ENCODE peak calls at places on chromosome 3, in four cellular contexts. One of them, this sample, is unnamed.

GRCh38 chr3:10888523-10889081 is 72.6 kb downstream of the SLC6A11 start:
- DNase-seq in nucleus accumbens: no peak
- DNase-seq in amniotic stem cell: no peak
- DNase-seq in pons: no peak
- DNase-seq in this sample: no peak

GRCh38 chr3:71345429-71346027 is 238.0 kb downstream of the FOXP1 start:
- DNase-seq in nucleus accumbens: no peak
- DNase-seq in amniotic stem cell: no peak
- DNase-seq in pons: peak
- DNase-seq in this sample: no peak

GRCh38 chr3:19866751-19867347 is 67.2 kb downstream of the EFHB start:
- DNase-seq in nucleus accumbens: no peak
- DNase-seq in amniotic stem cell: peak
- DNase-seq in pons: peak
- DNase-seq in this sample: peak

GRCh38 chr3:76097588-76097975 is 312.2 kb upstream of the ZNF717 start:
- DNase-seq in nucleus accumbens: no peak
- DNase-seq in amniotic stem cell: no peak
- DNase-seq in pons: no peak
- DNase-seq in this sample: no peak

GRCh38 chr3:4888913-4889846 is 90.1 kb upstream of the BHLHE40 start:
- DNase-seq in nucleus accumbens: no peak
- DNase-seq in amniotic stem cell: no peak
- DNase-seq in pons: peak
- DNase-seq in this sample: no peak

GRCh38 chr3:7672124-7672523 is 811.2 kb downstream of the GRM7 start:
- DNase-seq in nucleus accumbens: no peak
- DNase-seq in amniotic stem cell: no peak
- DNase-seq in pons: no peak
- DNase-seq in this sample: no peak

GRCh38 chr3:189787622-189788021 is 156.4 kb downstream of the TP63 start:
- DNase-seq in nucleus accumbens: no peak
- DNase-seq in amniotic stem cell: no peak
- DNase-seq in pons: no peak
- DNase-seq in this sample: no peak

GRCh38 chr3:97232635-97233034 is 418.2 kb downstream of the EPHA6 start:
- DNase-seq in nucleus accumbens: no peak
- DNase-seq in amniotic stem cell: no peak
- DNase-seq in pons: no peak
- DNase-seq in this sample: no peak

GRCh38 chr3:188310270-188310710 is 156.3 kb downstream of the LPP start:
- DNase-seq in nucleus accumbens: no peak
- DNase-seq in amniotic stem cell: no peak
- DNase-seq in pons: no peak
- DNase-seq in this sample: no peak

GRCh38 chr3:14701676-14702075 is 26.7 kb downstream of the C3orf20 start:
- DNase-seq in nucleus accumbens: no peak
- DNase-seq in amniotic stem cell: no peak
- DNase-seq in pons: no peak
- DNase-seq in this sample: no peak